ENCODE peak calls at places on chromosomes 3 and 15, in five cellular contexts. P is LoVo, I is GM23338, M is foreskin fibroblast, Y is non-pigmented ciliary epithelial cell. K is an unnamed sample.

GRCh38 chr15:100559330-100559729 is 30.6 kb upstream of the CERS3 start:
- DNase-seq in I (no peak), P (no peak), M (peak), Y (peak), K (no peak)

GRCh38 chr3:48155122-48155521 is 33.1 kb downstream of the CDC25A start:
- DNase-seq in Y (peak), P (peak), M (peak), I (no peak), K (peak)

GRCh38 chr15:41465822-41466421 is 27.8 kb upstream of the ITPKA start:
- DNase-seq in I (peak), P (peak), Y (peak), M (peak), K (peak)

GRCh38 chr3:119194237-119195150 is 21.1 kb downstream of the UPK1B start:
- DNase-seq in Y (no peak), M (no peak), I (no peak), P (no peak), K (no peak)

GRCh38 chr3:21920431-21920830 is 169.4 kb upstream of the ZNF385D start:
- DNase-seq in Y (peak), I (no peak), M (peak), P (no peak), K (no peak)

GRCh38 chr3:58433400-58434169 is at the start of gene PDHB:
- DNase-seq in I (peak), M (peak), P (peak), Y (peak), K (peak)

GRCh38 chr3:159432721-159433300 is 555.8 kb upstream of the IL12A start:
- DNase-seq in Y (no peak), I (no peak), M (peak), P (no peak), K (no peak)

GRCh38 chr15:90956551-90957104 is 1.9 kb downstream of the RCCD1 start:
- DNase-seq in Y (no peak), M (peak), P (no peak), I (peak), K (no peak)

GRCh38 chr3:34016925-34017592 is 218.6 kb downstream of the PDCD6IP start:
- DNase-seq in I (no peak), M (no peak), Y (no peak), P (no peak), K (no peak)

GRCh38 chr3:191330309-191330712 is at the start of gene UTS2B:
- DNase-seq in P (peak), M (peak), I (peak), Y (peak), K (peak)

GRCh38 chr3:142270407-142270806 is 45.0 kb upstream of the GK5 start:
- DNase-seq in Y (no peak), M (no peak), I (peak), P (no peak), K (no peak)

GRCh38 chr3:45119824-45120614 is 26.2 kb downstream of the CDCP1 start:
- DNase-seq in M (peak), Y (no peak), P (peak), I (no peak), K (no peak)

K was measured in HCT116.